ENCODE peak calls at places on chromosomes 2 and 18, in eight cellular contexts. U is hepatocyte; X is body of pancreas; T is effector memory CD4-positive, alpha-beta T cell; C is A549; A is neuronal stem cell; D is K562; Q is ovary. J is an unnamed sample.

GRCh38 chr2:13650586-13651180 is 933.9 kb downstream of the TRIB2 start:
- DNase-seq in D (no peak), T (no peak), X (no peak), U (peak; percentile 25), Q (no peak), C (peak; percentile 6), A (no peak), J (no peak)

GRCh38 chr2:128281852-128282245 is 36.8 kb downstream of the HS6ST1 start:
- DNase-seq in X (no peak), D (no peak), A (no peak), U (no peak), C (no peak), Q (peak; percentile 29), T (no peak), J (no peak)

GRCh38 chr2:5730386-5730785 is 38.2 kb downstream of the SOX11 start:
- DNase-seq in Q (no peak), C (no peak), T (no peak), U (no peak), X (no peak), A (no peak), D (no peak), J (no peak)

GRCh38 chr2:133377021-133377481 is 191.2 kb downstream of the NCKAP5 start:
- DNase-seq in D (no peak), X (no peak), C (no peak), T (no peak), U (no peak), Q (no peak), A (no peak), J (peak; percentile 87)

GRCh38 chr2:7309567-7309966 is 392.4 kb downstream of the RNF144A start:
- DNase-seq in D (no peak), Q (no peak), A (no peak), X (no peak), C (no peak), U (no peak), T (no peak), J (no peak)

GRCh38 chr2:215793747-215794595 is 219.4 kb downstream of the MREG start:
- DNase-seq in Q (no peak), C (peak; percentile 95), D (peak; percentile 20), X (no peak), A (no peak), T (no peak), U (peak; percentile 68), J (peak; percentile 99)

GRCh38 chr18:21049306-21049705 is 62.3 kb downstream of the ROCK1 start:
- DNase-seq in C (no peak), U (no peak), A (no peak), X (no peak), Q (no peak), D (no peak), T (no peak), J (no peak)

GRCh38 chr2:208025814-208026184 is 472 bp upstream of the PLEKHM3 start:
- DNase-seq in X (no peak), A (no peak), U (no peak), Q (peak; percentile 40), D (no peak), C (no peak), T (peak; percentile 1), J (no peak)

GRCh38 chr2:8153258-8153718 is 528.6 kb upstream of the ID2 start:
- DNase-seq in D (no peak), T (no peak), C (no peak), X (no peak), Q (no peak), A (no peak), U (no peak), J (no peak)

GRCh38 chr2:230457073-230457768 is 41.2 kb downstream of the SP100 start:
- DNase-seq in C (no peak), U (no peak), A (no peak), X (no peak), D (no peak), Q (no peak), T (no peak), J (no peak)

GRCh38 chr2:17539993-17540812 is at the start of gene VSNL1:
- DNase-seq in A (peak; percentile 93), Q (peak; percentile 92), C (peak; percentile 47), D (peak; percentile 59), T (no peak), X (peak; percentile 92), U (peak; percentile 94), J (peak; percentile 87)

GRCh38 chr2:17538844-17539554 is 1.5 kb upstream of the VSNL1 start:
- DNase-seq in C (peak; percentile 39), D (peak; percentile 52), T (no peak), A (peak; percentile 76), Q (peak; percentile 78), X (peak; percentile 87), U (peak; percentile 90), J (peak; percentile 60)

GRCh38 chr2:17540813-17541513 is 467 bp downstream of the VSNL1 start:
- DNase-seq in D (no peak), C (no peak), A (no peak), Q (no peak), U (no peak), T (no peak), X (no peak), J (no peak)

GRCh38 chr2:17538022-17538843 is 2.3 kb upstream of the VSNL1 start:
- DNase-seq in X (peak; percentile 18), D (no peak), A (no peak), T (no peak), C (peak; percentile 20), Q (no peak), U (peak; percentile 18), J (peak; percentile 47)

GRCh38 chr2:17539596-17539992 is 902 bp upstream of the VSNL1 start:
- DNase-seq in C (no peak), Q (peak; percentile 42), T (no peak), D (no peak), X (peak; percentile 75), A (no peak), U (peak; percentile 28), J (peak; percentile 70)
- H3K4me3 ChIP-seq in C (peak overlapping the region; percentile 43), Q (peak overlapping the region; percentile 56), T (no peak overlapping the region), D (no peak overlapping the region), X (no peak overlapping the region), A (peak overlapping the region; percentile 52), U (peak overlapping the region; percentile 77), J (peak overlapping the region; percentile 94)

DNA sequence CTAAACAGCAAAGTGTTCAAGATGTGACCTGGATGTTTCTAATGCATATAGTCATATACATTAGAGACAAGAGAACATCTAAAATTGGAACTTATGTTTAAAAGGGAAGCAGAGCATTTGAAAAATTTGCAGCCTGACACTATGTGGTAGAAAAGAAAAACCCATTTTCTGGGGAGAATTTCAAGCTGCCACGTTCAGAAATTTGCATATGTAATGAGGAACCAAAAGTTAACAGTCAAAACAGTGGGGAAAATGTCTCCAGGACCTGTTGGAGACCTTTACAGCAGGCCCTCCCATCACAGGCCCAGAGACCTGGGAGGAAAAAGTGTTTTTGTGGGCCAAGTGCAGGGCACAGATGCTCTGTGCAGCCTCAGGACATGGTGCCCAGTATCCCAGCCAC is 8.2 kb upstream of the TMEM18 start:
- DNase-seq in U (no peak), Q (no peak), X (no peak), T (no peak), A (no peak), D (no peak), C (no peak), J (no peak)
- H3K9me3 ChIP-seq in U (no peaks in the 10 kb centered on the region), Q (no peaks in the 10 kb centered on the region), X (no peaks in the 10 kb centered on the region), T (no peaks in the 10 kb centered on the region), A (peaks cover 6% of the 10 kb centered on the region), D (peaks cover 1% of the 10 kb centered on the region), C (peaks cover 55% of the 10 kb centered on the region), J (peaks cover 12% of the 10 kb centered on the region)

GRCh38 chr2:64797881-64798590 is 144.3 kb upstream of the SERTAD2 start:
- DNase-seq in A (no peak), C (no peak), D (no peak), X (peak; percentile 32), U (no peak), Q (no peak), T (no peak), J (peak; percentile 88)
- H3K4me3 ChIP-seq in A (no peak overlapping the region), C (no peak overlapping the region), D (no peak overlapping the region), X (no peak overlapping the region), U (no peak overlapping the region), Q (no peak overlapping the region), T (no peak overlapping the region), J (peak overlapping the region; percentile 8)

DNA sequence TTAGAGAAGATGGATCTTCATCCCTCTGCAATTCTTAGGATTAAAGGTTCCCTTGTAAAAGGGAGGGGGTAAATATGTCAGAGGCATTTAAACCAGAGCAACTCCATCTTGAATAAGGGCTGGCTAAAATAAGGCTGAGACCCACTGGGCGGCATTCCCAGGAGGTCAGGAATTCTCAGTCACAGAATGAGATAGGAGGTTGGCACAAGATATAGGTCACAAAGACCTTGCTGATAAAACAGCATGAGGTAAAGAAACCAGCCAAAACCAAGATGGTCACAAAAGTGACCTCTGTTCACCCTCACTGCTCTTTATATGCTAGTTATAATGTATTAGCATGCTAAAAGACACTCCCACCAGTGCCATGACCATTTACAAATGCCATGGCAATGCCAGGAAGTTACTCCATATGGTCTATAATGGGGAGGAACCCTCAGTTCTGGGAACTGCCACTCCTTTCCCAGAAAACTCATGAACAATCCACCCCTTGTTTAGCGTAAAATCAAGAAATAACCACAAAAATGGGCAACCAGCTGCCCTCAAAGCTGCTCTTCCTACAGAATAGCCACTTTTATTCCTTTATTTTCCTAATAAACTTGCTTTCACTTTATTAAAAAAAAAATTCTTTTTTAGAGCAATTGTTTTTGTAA is 205.4 kb upstream of the RGPD4 start:
- DNase-seq in X (no peak), Q (no peak), D (no peak), C (no peak), U (no peak), A (no peak), T (no peak), J (no peak)
- H3K9me3 ChIP-seq in X (peaks cover 5% of the 10 kb centered on the region), Q (no peaks in the 10 kb centered on the region), D (peaks cover 3% of the 10 kb centered on the region), C (peaks cover 8% of the 10 kb centered on the region), U (peaks cover 15% of the 10 kb centered on the region), A (peaks cover 14% of the 10 kb centered on the region), T (no peaks in the 10 kb centered on the region), J (peaks cover 5% of the 10 kb centered on the region)

DNA sequence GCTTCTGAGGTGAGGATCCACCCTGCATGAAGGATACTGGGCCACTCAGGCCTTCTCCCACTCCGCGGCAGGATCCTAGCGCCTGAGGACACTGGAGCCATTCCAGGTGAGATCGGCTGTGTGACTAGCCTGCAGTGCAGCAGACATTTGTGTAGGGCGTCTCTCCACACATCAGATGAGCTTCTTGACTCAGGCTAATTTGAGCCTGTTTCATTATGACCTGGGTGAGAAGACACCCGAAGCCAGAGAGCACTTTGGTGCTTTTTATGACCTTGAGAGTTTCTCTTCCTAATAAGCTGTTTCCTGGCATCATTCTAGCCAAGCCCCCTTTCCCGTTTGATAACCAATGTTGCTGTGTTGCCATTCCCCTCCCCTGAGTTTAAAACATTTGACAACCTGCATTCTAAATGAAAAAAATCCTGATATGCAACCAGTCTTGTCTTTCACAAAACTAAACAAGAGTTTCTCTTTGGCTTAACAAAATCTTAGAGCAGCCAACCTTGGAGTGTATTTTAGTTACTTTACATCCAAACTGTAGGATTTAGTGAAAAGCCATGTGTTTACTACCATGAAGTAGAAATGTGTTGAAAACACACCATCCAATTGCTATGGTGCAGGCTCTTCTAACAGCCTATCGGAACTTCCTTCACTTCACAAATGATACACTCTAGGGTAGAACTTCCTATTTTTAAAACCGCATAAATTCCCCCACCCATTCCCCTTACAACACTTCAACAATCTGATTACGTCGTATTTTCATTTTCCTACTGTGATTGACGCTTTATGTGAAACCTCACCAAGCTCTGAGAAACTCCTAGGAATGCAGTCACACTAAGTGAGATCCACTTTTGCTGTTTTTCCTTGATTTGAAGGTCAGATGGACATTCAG is 74.6 kb upstream of the MAP4K4 start:
- DNase-seq in X (no peak), D (no peak), C (no peak), Q (no peak), U (no peak), T (no peak), A (no peak), J (no peak)
- H3K4me3 ChIP-seq in X (no peak overlapping the region), D (no peak overlapping the region), C (no peak overlapping the region), Q (no peak overlapping the region), U (no peak overlapping the region), T (no peak overlapping the region), A (no peak overlapping the region), J (no peak overlapping the region)